ENCODE peak calls at places on chromosomes 2 and 18, in six cellular contexts. S, U, H, M, A and F are unnamed samples.

GRCh38 chr2:39215545-39215944 is 28.2 kb downstream of the CDKL4 start:
- DNase-seq in S (no peak), U (no peak), H (no peak), M (no peak), A (no peak), F (peak; percentile 4)

GRCh38 chr2:20823917-20824316 is 1.0 kb upstream of the LDAH start:
- DNase-seq in S (no peak), U (no peak), H (no peak), M (no peak), A (no peak), F (no peak)

GRCh38 chr18:1665064-1665463 is 760.4 kb downstream of the ADCYAP1 start:
- DNase-seq in S (no peak), U (no peak), H (no peak), M (no peak), A (no peak), F (no peak)

GRCh38 chr2:237165405-237166276 is 80.0 kb downstream of the COPS8 start:
- DNase-seq in S (no peak), U (no peak), H (peak; percentile 60), M (no peak), A (peak; percentile 72), F (peak; percentile 74)

GRCh38 chr2:96760986-96761832 is 507 bp downstream of the CNNM4 start:
- DNase-seq in S (peak; percentile 32), U (peak; percentile 29), H (peak; percentile 26), M (peak; percentile 30), A (no peak), F (peak; percentile 38)

GRCh38 chr2:96105152-96105915 is 11.0 kb downstream of the ADRA2B start:
- DNase-seq in S (no peak), U (peak; percentile 13), H (no peak), M (no peak), A (no peak), F (no peak)

GRCh38 chr2:136134126-136134525 is 16.2 kb upstream of the CXCR4 start:
- DNase-seq in S (no peak), U (no peak), H (no peak), M (peak; percentile 67), A (no peak), F (no peak)

GRCh38 chr2:240739797-240740196 is 48.1 kb downstream of the AQP12A start:
- DNase-seq in S (no peak), U (no peak), H (no peak), M (no peak), A (no peak), F (no peak)

GRCh38 chr18:13568443-13569392 is 157.6 kb downstream of the FAM210A start:
- DNase-seq in S (no peak), U (no peak), H (no peak), M (peak; percentile 10), A (no peak), F (peak; percentile 27)

GRCh38 chr18:66638856-66639621 is 35.1 kb upstream of the CDH19 start:
- DNase-seq in S (no peak), U (no peak), H (no peak), M (no peak), A (no peak), F (no peak)

GRCh38 chr2:1730047-1730937 is 14.0 kb downstream of the PXDN start:
- DNase-seq in S (peak; percentile 92), U (peak; percentile 19), H (peak; percentile 46), M (no peak), A (peak; percentile 87), F (peak; percentile 94)

GRCh38 chr18:23943104-23943503 is 71.5 kb upstream of the TTC39C start:
- DNase-seq in S (no peak), U (no peak), H (no peak), M (no peak), A (no peak), F (no peak)
- H3K4me3 ChIP-seq in S (no peak overlapping the region), U (no peak overlapping the region), H (no peak overlapping the region), M (no peak overlapping the region), A (no peak overlapping the region), F (no peak overlapping the region)

GRCh38 chr18:74283646-74284045 is 8.1 kb downstream of the CYB5A start:
- DNase-seq in S (no peak), U (no peak), H (no peak), M (no peak), A (no peak), F (no peak)

GRCh38 chr18:74286106-74286856 is 5.5 kb downstream of the CYB5A start:
- DNase-seq in S (no peak), U (no peak), H (no peak), M (no peak), A (peak; percentile 37), F (peak; percentile 26)

GRCh38 chr18:74283255-74283554 is 8.6 kb downstream of the CYB5A start:
- DNase-seq in S (no peak), U (no peak), H (no peak), M (no peak), A (no peak), F (peak; percentile 25)

GRCh38 chr18:74282359-74283254 is 9.2 kb downstream of the CYB5A start:
- DNase-seq in S (no peak), U (no peak), H (peak; percentile 25), M (no peak), A (no peak), F (no peak)

GRCh38 chr18:74284501-74285004 is 7.2 kb downstream of the CYB5A start:
- DNase-seq in S (no peak), U (no peak), H (no peak), M (no peak), A (no peak), F (no peak)
- H3K4me3 ChIP-seq in S (no peak overlapping the region), U (no peak overlapping the region), H (no peak overlapping the region), M (no peak overlapping the region), A (no peak overlapping the region), F (no peak overlapping the region)

DNA sequence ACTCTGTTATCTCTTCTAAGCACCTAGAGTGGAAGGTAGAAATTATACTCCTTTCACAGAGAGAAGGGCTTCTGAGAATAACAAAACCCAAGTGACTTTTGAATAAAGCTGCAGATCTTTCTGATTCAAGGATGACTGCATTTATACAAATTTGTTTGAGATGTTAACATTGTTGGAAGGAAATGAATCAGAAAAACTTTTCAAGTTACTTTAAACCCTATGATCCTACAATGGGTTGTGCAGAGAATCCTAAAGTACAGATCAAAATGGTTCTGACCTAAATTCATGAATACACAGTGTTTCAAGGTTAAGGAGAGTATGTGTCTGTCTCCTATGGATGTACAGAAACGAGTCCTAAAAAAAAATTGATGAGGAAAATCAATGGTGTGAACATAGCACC is 1.8 kb downstream of the RFTN2 start:
- DNase-seq in S (no peak), U (no peak), H (no peak), M (no peak), A (no peak), F (no peak)
- H3K4me3 ChIP-seq in S (peak overlapping the region; percentile 62), U (peak overlapping the region; percentile 54), H (no peak overlapping the region), M (no peak overlapping the region), A (peak overlapping the region; percentile 63), F (no peak overlapping the region)

DNA sequence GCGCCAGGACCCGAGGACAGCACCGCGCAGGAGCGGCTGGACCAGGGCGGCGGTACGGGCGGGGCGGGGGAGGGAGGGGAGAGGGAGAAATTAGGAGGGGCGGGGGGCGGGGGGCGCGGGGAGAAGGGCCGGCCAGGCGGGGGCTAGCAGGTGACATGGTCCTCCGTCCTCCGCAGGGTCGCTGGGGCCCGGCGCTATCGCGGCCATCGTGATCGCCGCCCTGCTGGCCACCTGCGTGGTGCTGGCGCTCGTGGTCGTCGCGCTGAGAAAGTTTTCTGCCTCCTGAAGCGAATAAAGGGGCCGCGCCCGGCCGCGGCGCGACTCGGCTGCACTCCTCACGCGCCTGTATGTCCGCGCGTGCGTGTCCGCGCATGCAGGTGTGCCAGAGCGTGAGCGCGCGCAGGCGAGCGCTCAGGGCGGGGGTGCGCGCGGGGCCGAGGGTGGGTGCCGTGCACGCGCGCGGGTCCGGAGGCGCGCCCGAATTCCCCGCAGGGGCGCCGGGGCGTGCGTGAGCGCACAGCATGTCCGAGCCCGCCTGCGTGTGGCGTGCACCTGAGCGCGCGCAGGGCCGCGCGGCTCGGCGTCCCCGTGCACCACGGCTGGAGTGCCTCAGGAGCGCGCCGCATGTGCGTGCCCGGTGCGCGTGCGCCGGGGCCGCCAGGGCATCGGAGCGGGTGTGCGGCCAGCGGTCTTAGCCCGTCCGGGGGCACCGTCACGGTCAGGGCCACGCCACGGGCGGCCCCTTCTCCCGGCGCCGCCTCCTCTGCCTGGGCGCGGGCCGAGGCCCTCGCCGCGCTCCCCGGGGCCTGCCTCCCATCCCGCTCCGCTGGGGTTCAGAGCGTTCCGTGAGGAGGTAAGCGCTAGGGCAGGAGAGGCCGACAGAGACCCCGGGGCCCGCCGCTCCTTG is 6.3 kb downstream of the SNORC start:
- DNase-seq in S (no peak), U (no peak), H (peak; percentile 26), M (peak; percentile 41), A (no peak), F (no peak)
- H3K4me3 ChIP-seq in S (peak overlapping the region; percentile 27), U (peak overlapping the region; percentile 29), H (peak overlapping the region; percentile 50), M (peak overlapping the region; percentile 63), A (peak overlapping the region; percentile 38), F (peak overlapping the region; percentile 7)

DNA sequence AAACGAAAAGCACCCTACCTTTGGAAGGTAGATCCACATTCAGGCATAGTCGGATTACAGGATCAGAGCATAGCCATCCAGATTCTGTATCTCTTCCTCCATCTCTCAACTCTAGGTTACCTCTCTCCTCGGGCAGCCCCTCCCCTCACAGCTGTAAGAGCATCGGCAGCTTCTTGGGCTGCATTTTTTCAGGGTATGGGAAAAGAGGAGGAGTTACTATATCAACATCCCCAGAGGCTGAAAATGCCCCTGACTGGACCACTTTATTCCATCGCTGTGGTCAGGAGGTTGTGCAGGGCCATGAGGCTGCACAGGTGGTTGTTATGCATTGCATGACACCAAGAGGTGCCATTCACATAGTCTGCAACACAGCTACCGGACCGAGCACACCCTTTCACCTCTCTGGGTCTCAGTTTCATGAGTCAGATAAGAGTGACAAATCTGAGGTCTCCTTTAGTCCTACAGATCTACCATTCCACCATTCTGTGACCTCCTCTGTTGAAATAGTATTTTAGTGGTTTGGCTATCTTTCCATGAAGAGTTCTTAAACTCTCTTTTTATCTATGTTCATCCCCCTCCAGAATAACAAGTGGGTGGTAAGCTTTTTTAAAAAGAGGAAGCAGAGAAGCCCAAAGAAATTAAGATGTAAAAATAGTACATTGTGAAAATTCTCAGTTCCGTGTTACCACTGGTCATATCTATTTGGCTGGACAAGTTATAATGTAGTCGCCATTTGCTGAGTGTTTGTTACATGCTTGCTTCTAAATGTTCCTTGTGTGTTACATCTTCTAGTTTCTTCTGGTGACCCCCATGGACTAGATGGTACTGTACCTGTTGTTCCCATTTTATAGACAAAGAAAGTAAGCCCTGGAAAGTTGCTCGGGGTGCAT is 56.6 kb upstream of the SLC1A4 start:
- DNase-seq in S (no peak), U (no peak), H (no peak), M (peak; percentile 81), A (no peak), F (no peak)
- H3K4me3 ChIP-seq in S (no peak overlapping the region), U (no peak overlapping the region), H (no peak overlapping the region), M (peak overlapping the region; percentile 77), A (no peak overlapping the region), F (no peak overlapping the region)

DNA sequence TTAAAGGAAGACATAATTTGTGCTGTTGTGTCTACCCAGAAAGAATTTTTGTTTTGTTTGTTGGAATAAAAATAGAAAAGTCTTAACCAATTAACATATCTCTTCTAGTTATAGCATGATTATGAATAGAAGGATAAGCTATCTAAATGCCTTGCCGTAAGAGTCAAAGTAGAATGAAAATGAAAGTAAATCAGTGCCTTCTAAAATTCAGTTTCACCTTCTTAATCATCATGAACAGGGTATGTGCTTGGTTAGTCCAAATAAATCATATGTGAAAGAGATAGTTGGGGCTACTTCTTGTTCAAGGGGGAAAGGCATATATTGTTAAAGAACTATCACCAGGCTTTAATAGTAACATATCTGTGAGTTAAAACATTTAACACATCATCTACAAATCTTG is 91.5 kb downstream of the GULP1 start:
- DNase-seq in S (peak; percentile 12), U (no peak), H (no peak), M (no peak), A (peak; percentile 15), F (peak; percentile 27)
- H3K4me3 ChIP-seq in S (no peak overlapping the region), U (peak overlapping the region; percentile 28), H (no peak overlapping the region), M (no peak overlapping the region), A (no peak overlapping the region), F (no peak overlapping the region)